ENCODE peak calls at places on chromosomes 12 and 14, in four cellular contexts. X is AG09319, R is GM23338, J is astrocyte of the spinal cord. Y is an unnamed sample.

GRCh38 chr14:54175298-54175942 is 218.8 kb upstream of the BMP4 start:
- DNase-seq in X (no peak), R (peak; percentile 93), J (peak; percentile 87), Y (peak; percentile 64)

GRCh38 chr14:50844397-50844796 is 13.4 kb upstream of the NIN start:
- DNase-seq in X (no peak), R (no peak), J (no peak), Y (no peak)

GRCh38 chr12:120079352-120080042 is 37.1 kb downstream of the RAB35 start:
- DNase-seq in X (no peak), R (no peak), J (no peak), Y (no peak)

GRCh38 chr12:15846887-15847286 is 35.3 kb upstream of the STRAP start:
- DNase-seq in X (peak; percentile 75), R (no peak), J (no peak), Y (no peak)

GRCh38 chr12:132926417-132926833 is 29.7 kb downstream of the ZNF605 start:
- DNase-seq in X (no peak), R (no peak), J (peak; percentile 29), Y (no peak)

GRCh38 chr12:120939523-120939922 is 35.4 kb upstream of the SPPL3 start:
- DNase-seq in X (no peak), R (no peak), J (no peak), Y (no peak)

GRCh38 chr14:93974833-93975232 is 1.5 kb downstream of the ASB2 start:
- DNase-seq in X (no peak), R (no peak), J (no peak), Y (no peak)

GRCh38 chr14:30227871-30228270 is 300.2 kb upstream of the PRKD1 start:
- DNase-seq in X (peak; percentile 25), R (no peak), J (peak; percentile 60), Y (no peak)

GRCh38 chr12:63997198-63997597 is 152.7 kb downstream of the SRGAP1 start:
- DNase-seq in X (no peak), R (no peak), J (no peak), Y (no peak)

GRCh38 chr14:92981726-92982125 is 58.8 kb downstream of the CHGA start:
- DNase-seq in X (no peak), R (no peak), J (no peak), Y (no peak)

GRCh38 chr14:95531473-95531872 is 3.4 kb upstream of the GLRX5 start:
- DNase-seq in X (no peak), R (no peak), J (peak; percentile 79), Y (no peak)

GRCh38 chr12:103043531-103044445 is 86.3 kb downstream of the ASCL1 start:
- DNase-seq in X (no peak), R (peak; percentile 62), J (no peak), Y (peak; percentile 47)

GRCh38 chr14:106185837-106186233 is 659.5 kb downstream of the TMEM121 start:
- DNase-seq in X (no peak), R (no peak), J (no peak), Y (no peak)

GRCh38 chr12:124442772-124443445 is 124.5 kb downstream of the NCOR2 start:
- DNase-seq in X (no peak), R (no peak), J (peak; percentile 87), Y (no peak)

GRCh38 chr14:92973265-92973797 is 50.4 kb downstream of the CHGA start:
- DNase-seq in X (peak; percentile 31), R (peak; percentile 89), J (peak; percentile 44), Y (peak; percentile 88)

GRCh38 chr12:95182868-95183415 is 34.3 kb downstream of the FGD6 start:
- DNase-seq in X (peak; percentile 49), R (no peak), J (peak; percentile 82), Y (no peak)

GRCh38 chr12:76072568-76072967 is 11.9 kb downstream of the NAP1L1 start:
- DNase-seq in X (no peak), R (no peak), J (no peak), Y (no peak)

GRCh38 chr12:103839103-103839502 is 1.9 kb downstream of the NT5DC3 start:
- DNase-seq in X (no peak), R (no peak), J (no peak), Y (no peak)

GRCh38 chr12:115243933-115244628 is 560.1 kb upstream of the TBX3 start:
- DNase-seq in X (no peak), R (no peak), J (no peak), Y (no peak)
- TF ChIP-seq CTCF in X (no peak), R (no peak), J (no peak), Y (no peak)

GRCh38 chr12:122020795-122021192 is 890 bp upstream of the BCL7A start:
- DNase-seq in X (no peak), R (peak; percentile 43), J (no peak), Y (peak; percentile 47)
- TF ChIP-seq CTCF in X (no peak), R (no peak), J (no peak), Y (no peak)

DNA sequence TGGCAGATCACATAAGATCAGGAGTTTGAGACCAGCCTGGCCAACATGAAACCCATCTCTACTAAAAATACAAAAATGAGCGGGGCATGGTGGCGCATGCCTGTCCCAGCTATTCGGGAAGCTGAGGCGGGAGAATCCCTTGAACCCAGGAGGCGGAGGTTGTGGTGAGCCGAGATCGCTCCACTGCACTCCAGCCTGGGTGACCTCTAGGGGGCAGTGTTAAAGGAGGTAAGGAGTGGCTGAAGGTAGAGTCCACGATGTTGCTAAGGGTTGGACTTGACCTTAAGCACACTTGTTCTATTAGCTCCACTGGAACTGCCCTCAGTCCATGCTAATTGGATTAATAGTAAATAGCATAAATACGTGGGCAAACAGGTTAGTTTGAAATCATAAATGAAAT is 62.4 kb upstream of the PSMC1 start:
- DNase-seq in X (no peak), R (peak; percentile 81), J (no peak), Y (peak; percentile 62)
- TF ChIP-seq CTCF in X (no peak), R (peak; percentile 86), J (peak; percentile 24), Y (peak; percentile 76)

GRCh38 chr14:102772781-102773570 is 4.3 kb upstream of the TRAF3 start:
- DNase-seq in X (no peak), R (peak; percentile 90), J (no peak), Y (peak; percentile 89)
- TF ChIP-seq CTCF in X (peak; percentile 10), R (peak; percentile 89), J (no peak), Y (peak; percentile 72)

GRCh38 chr12:7856516-7856915 is 16.2 kb downstream of the SLC2A14 start:
- DNase-seq in X (no peak), R (no peak), J (no peak), Y (no peak)

GRCh38 chr12:7859552-7859951 is 13.2 kb downstream of the SLC2A14 start:
- DNase-seq in X (no peak), R (no peak), J (peak; percentile 53), Y (no peak)

GRCh38 chr12:7857916-7858315 is 14.8 kb downstream of the SLC2A14 start:
- DNase-seq in X (no peak), R (no peak), J (no peak), Y (no peak)

GRCh38 chr12:7853557-7853956 is 19.2 kb downstream of the SLC2A14 start:
- DNase-seq in X (no peak), R (no peak), J (no peak), Y (no peak)
- TF ChIP-seq CTCF in X (no peak), R (no peak), J (no peak), Y (no peak)

DNA sequence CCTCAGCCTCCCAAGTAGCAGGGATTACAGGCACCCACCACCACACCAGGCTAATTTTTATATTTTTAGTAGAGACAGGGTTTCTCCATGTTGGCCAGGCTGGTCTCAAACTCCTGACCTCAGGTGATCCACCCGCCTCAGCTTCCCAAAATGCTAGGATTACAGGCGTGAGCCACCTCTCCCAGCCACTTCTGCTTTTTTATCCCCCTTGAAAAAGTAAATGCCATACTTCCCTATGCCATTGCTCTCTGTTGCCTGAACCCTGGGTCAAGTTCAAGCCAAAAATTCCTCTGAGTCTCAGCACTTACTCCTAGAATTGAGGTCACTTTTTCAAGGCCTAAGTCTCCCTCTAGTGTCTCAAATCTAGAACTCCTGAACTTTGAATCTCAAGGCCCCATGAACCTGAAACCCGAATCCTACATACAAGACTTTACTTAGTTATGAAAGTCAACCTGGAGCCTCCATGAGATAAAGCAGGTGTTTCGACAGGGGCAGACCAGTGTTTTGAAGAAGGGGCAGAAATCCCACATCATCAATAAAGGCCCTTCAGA is 1.4 kb upstream of the APOBEC1 start:
- DNase-seq in X (no peak), R (peak; percentile 82), J (no peak), Y (no peak)
- TF ChIP-seq CTCF in X (no peak), R (peak; percentile 62), J (peak; percentile 5), Y (peak; percentile 63)

DNA sequence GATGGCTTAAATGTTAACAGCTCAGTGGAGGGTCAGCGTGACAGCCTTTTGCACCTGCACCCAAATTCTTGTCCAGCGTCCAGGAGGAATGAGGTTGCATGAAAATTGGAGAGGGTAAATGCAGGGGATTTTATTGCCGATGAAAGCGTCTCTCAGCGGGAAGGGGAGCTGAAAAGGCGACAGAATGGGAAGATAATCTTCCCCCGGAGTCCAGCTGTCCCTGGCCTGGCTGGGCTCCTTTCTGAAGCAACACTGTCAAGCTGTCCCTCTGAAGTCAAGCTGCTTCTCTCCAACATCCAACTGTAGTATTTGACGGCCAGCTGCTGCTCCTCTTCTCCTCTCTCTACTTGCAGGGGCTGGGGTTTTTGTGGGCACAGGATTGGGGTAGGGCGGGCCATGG is 32.6 kb downstream of the NOPCHAP1 start:
- DNase-seq in X (no peak), R (no peak), J (no peak), Y (no peak)
- TF ChIP-seq CTCF in X (no peak), R (no peak), J (no peak), Y (no peak)

GRCh38 chr14:104974146-104974541 is 4.0 kb downstream of the AHNAK2 start:
- DNase-seq in X (no peak), R (no peak), J (no peak), Y (no peak)

GRCh38 chr14:104974665-104975390 is 3.3 kb downstream of the AHNAK2 start:
- DNase-seq in X (no peak), R (no peak), J (no peak), Y (no peak)

GRCh38 chr14:104977008-104977680 is 1.0 kb downstream of the AHNAK2 start:
- DNase-seq in X (no peak), R (no peak), J (no peak), Y (no peak)

GRCh38 chr14:104976198-104977007 is 1.8 kb downstream of the AHNAK2 start:
- DNase-seq in X (peak; percentile 40), R (peak; percentile 83), J (peak; percentile 71), Y (peak; percentile 70)

GRCh38 chr14:104975481-104976197 is 2.5 kb downstream of the AHNAK2 start:
- DNase-seq in X (no peak), R (peak; percentile 57), J (no peak), Y (peak; percentile 55)
- TF ChIP-seq CTCF in X (no peak), R (peak; percentile 73), J (no peak), Y (no peak)

DNA sequence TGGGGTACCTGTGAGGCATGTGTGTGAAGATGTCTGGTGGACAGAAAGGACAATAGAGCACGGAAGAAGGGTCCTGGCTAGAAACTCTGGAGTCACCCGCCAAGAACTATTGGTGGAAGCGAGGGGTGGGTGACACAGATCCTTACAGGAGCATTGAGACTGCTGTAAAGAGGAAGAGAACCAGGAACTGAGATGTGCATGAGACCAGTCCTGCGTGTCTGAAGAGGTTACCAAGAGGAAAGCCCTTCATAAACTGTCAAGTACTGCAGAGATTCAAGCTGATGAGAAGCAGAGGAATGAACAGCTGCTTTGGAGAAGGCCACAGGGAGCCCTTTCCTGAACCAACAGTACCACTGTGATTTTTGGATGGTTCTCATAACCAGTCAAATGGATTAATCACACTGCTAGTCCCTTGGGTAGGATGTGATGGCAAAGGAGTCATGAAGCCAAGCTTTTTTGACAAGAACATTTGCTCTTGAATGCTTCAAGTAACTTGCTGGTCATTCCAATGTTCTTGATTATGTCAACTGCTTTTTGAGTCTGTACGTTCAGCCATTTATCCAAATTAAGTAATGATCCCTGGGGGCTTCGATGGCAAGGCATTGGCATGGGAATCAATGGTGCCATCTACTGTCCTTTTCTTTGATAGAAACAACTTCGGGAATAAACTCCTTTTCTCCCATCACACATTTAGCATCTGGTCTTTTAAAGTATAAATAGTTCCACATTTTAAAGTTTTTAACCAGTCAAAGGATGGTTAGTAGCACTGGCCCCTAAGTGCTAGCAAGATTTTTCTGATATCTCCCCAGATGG is 42.9 kb downstream of the GPR135 start:
- DNase-seq in X (no peak), R (peak; percentile 24), J (no peak), Y (no peak)
- TF ChIP-seq CTCF in X (peak; percentile 1), R (peak; percentile 64), J (peak; percentile 18), Y (peak; percentile 51)

Y was measured in H9.